ENCODE peak calls at places on chromosome 5, in four cellular contexts. I is EL; D is CD8-positive, alpha-beta T cell; W is AG08396. L is an unnamed sample.

GRCh38 chr5:172444626-172445365 is 9.5 kb downstream of the SH3PXD2B start:
- DNase-seq in I (no peak), D (no peak), W (no peak), L (no peak)

GRCh38 chr5:160312139-160312959 is at the start of gene CCNJL:
- DNase-seq in I (peak), D (no peak), W (peak), L (peak)

GRCh38 chr5:125154321-125154811 is 407.9 kb upstream of the ZNF608 start:
- DNase-seq in I (peak), D (no peak), W (no peak), L (no peak)

GRCh38 chr5:60598424-60598823 is 101.5 kb downstream of the DEPDC1B start:
- DNase-seq in I (no peak), D (no peak), W (no peak), L (no peak)

GRCh38 chr5:36769129-36769528 is 107.4 kb upstream of the NIPBL start:
- DNase-seq in I (no peak), D (no peak), W (no peak), L (no peak)

GRCh38 chr5:68456756-68457217 is 241.2 kb downstream of the PIK3R1 start:
- DNase-seq in I (peak), D (no peak), W (peak), L (no peak)

GRCh38 chr5:137560414-137560813 is 61.3 kb upstream of the SPOCK1 start:
- DNase-seq in I (peak), D (no peak), W (no peak), L (no peak)

GRCh38 chr5:94802450-94802849 is 184.0 kb downstream of the SLF1 start:
- DNase-seq in I (peak), D (no peak), W (no peak), L (no peak)

GRCh38 chr5:157164521-157164920 is 1.5 kb downstream of the GARIN3 start:
- DNase-seq in I (no peak), D (no peak), W (no peak), L (no peak)

GRCh38 chr5:37740331-37741066 is 99.3 kb downstream of the GDNF start:
- DNase-seq in I (peak), D (no peak), W (peak), L (no peak)

GRCh38 chr5:163104496-163104895 is 332.9 kb upstream of the CCNG1 start:
- DNase-seq in I (no peak), D (no peak), W (no peak), L (peak)

GRCh38 chr5:107378218-107378899 is 292.4 kb downstream of the EFNA5 start:
- DNase-seq in I (peak), D (no peak), W (no peak), L (no peak)

GRCh38 chr5:36392818-36393217 is 91.1 kb upstream of the RANBP3L start:
- DNase-seq in I (peak), D (no peak), W (no peak), L (no peak)

GRCh38 chr5:44294492-44294891 is 94.7 kb downstream of the FGF10 start:
- DNase-seq in I (no peak), D (no peak), W (no peak), L (no peak)

GRCh38 chr5:2749514-2750025 is 1.9 kb downstream of the IRX2 start:
- DNase-seq in I (no peak), D (no peak), W (no peak), L (peak)

GRCh38 chr5:59115345-59115744 is 532.5 kb downstream of the RAB3C start:
- DNase-seq in I (peak), D (no peak), W (peak), L (no peak)

L was measured in endodermal cell.